ENCODE peak calls at places on chromosomes 2 and 18, in four cellular contexts. D is A549, L is HepG2, X is K562. W is an unnamed sample.
A peak's percentile ranks its signal among the peaks of the same experiment; 100 is the strongest.

GRCh38 chr2:180385601-180386201 is 378.6 kb upstream of the CWC22 start:
- DNase-seq in X (no peak), L (no peak), D (no peak), W (no peak)

GRCh38 chr2:134985061-134985460 is 62.2 kb downstream of the MAP3K19 start:
- DNase-seq in D (no peak), L (no peak), X (no peak), W (no peak)

GRCh38 chr2:9775999-9776685 is 67.1 kb upstream of the TAF1B start:
- DNase-seq in D (no peak), L (no peak), X (no peak), W (no peak)

GRCh38 chr18:2610549-2610948 is 39.2 kb downstream of the NDC80 start:
- DNase-seq in X (no peak), L (no peak), D (no peak), W (no peak)

GRCh38 chr18:39448942-39449341 is 1883.3 kb upstream of the CELF4 start:
- DNase-seq in D (no peak), L (no peak), X (no peak), W (no peak)

GRCh38 chr18:43934322-43935050 is 657.2 kb upstream of the SYT4 start:
- DNase-seq in D (no peak), L (no peak), X (no peak), W (no peak)

GRCh38 chr2:220703279-220703678 is 868.8 kb downstream of the EPHA4 start:
- DNase-seq in X (no peak), L (no peak), D (no peak), W (no peak)

GRCh38 chr2:65630643-65631042 is 198.2 kb upstream of the SPRED2 start:
- DNase-seq in D (no peak), L (no peak), X (peak; percentile 14), W (no peak)

GRCh38 chr2:107235491-107236254 is 349.7 kb upstream of the ST6GAL2 start:
- DNase-seq in D (no peak), L (no peak), X (no peak), W (no peak)

GRCh38 chr18:77086656-77087390 is 45.8 kb downstream of the MBP start:
- DNase-seq in D (no peak), X (no peak), L (no peak), W (no peak)

GRCh38 chr2:221133941-221134340 is 438.2 kb downstream of the EPHA4 start:
- DNase-seq in D (no peak), L (no peak), X (no peak), W (no peak)

GRCh38 chr2:234571620-234572407 is 74.9 kb upstream of the ARL4C start:
- DNase-seq in D (no peak), X (no peak), L (no peak), W (no peak)

GRCh38 chr2:54597153-54597827 is 126.2 kb upstream of the EML6 start:
- DNase-seq in D (no peak), X (no peak), L (no peak), W (no peak)

GRCh38 chr2:239246723-239247122 is 154.1 kb downstream of the HDAC4 start:
- DNase-seq in D (no peak), L (no peak), X (no peak), W (no peak)

GRCh38 chr18:75010260-75010659 is 198.7 kb downstream of the PTGR3 start:
- DNase-seq in D (no peak), X (no peak), L (no peak), W (no peak)

GRCh38 chr2:88666576-88666975 is 24.9 kb upstream of the RPIA start:
- DNase-seq in D (no peak), L (peak; percentile 55), X (no peak), W (no peak)

GRCh38 chr2:62333961-62334360 is 138.0 kb downstream of the B3GNT2 start:
- DNase-seq in L (no peak), X (no peak), D (no peak), W (no peak)

GRCh38 chr2:196205891-196206408 is 34.6 kb upstream of the STK17B start:
- DNase-seq in D (no peak), L (no peak), X (no peak), W (no peak)

GRCh38 chr18:79156330-79156729 is 87.1 kb downstream of the ATP9B start:
- DNase-seq in D (no peak), X (no peak), L (no peak), W (no peak)

GRCh38 chr2:96945011-96945410 is 41.4 kb downstream of the FAM178B start:
- DNase-seq in X (no peak), L (no peak), D (no peak), W (no peak)

GRCh38 chr2:227942021-227942420 is 70.6 kb downstream of the DAW1 start:
- DNase-seq in L (no peak), D (no peak), X (no peak), W (no peak)

GRCh38 chr2:190829642-190830041 is 51.0 kb upstream of the GLS start:
- DNase-seq in X (no peak), D (no peak), L (no peak), W (no peak)

GRCh38 chr2:216520156-216520555 is 21.5 kb downstream of the RPL37A start:
- DNase-seq in X (no peak), L (no peak), D (no peak), W (no peak)

GRCh38 chr2:128782411-128783192 is 463.9 kb upstream of the HS6ST1 start:
- DNase-seq in D (no peak), L (no peak), X (no peak), W (no peak)

GRCh38 chr2:238130696-238131628 is 7.5 kb upstream of the KLHL30 start:
- DNase-seq in D (no peak), X (no peak), L (no peak), W (no peak)

GRCh38 chr2:217756375-217757107 is 246.3 kb downstream of the TNS1 start:
- DNase-seq in D (peak; percentile 60), X (peak; percentile 55), L (peak; percentile 29), W (no peak)

GRCh38 chr18:26480897-26481795 is 67.2 kb downstream of the KCTD1 start:
- DNase-seq in D (peak; percentile 68), X (no peak), L (peak; percentile 5), W (no peak)

GRCh38 chr2:227115761-227116160 is 48.2 kb downstream of the COL4A4 start:
- DNase-seq in D (no peak), L (no peak), X (no peak), W (no peak)

GRCh38 chr18:54739476-54739875 is 88.8 kb upstream of the RAB27B start:
- DNase-seq in D (no peak), L (no peak), X (no peak), W (no peak)

GRCh38 chr2:158414538-158414937 is 42.0 kb downstream of the CCDC148 start:
- DNase-seq in D (no peak), X (no peak), L (no peak), W (no peak)

GRCh38 chr2:197293252-197294007 is 17.1 kb downstream of the ANKRD44 start:
- DNase-seq in D (no peak), L (no peak), X (no peak), W (no peak)

GRCh38 chr2:144324446-144325045 is 195.4 kb downstream of the ZEB2 start:
- DNase-seq in D (no peak), X (no peak), L (no peak), W (no peak)

GRCh38 chr2:132415256-132416079 is 1.1 kb upstream of the GPR39 start:
- DNase-seq in L (no peak), D (peak; percentile 21), X (no peak), W (no peak)

GRCh38 chr2:128879161-128879560 is 560.5 kb upstream of the HS6ST1 start:
- DNase-seq in X (no peak), D (no peak), L (no peak), W (no peak)

GRCh38 chr18:12314586-12315305 is 6.7 kb downstream of the TUBB6 start:
- DNase-seq in L (no peak), X (no peak), D (no peak), W (no peak)

GRCh38 chr2:126698991-126699390 is 43.0 kb downstream of the GYPC start:
- DNase-seq in L (no peak), D (no peak), X (no peak), W (no peak)

GRCh38 chr2:231134910-231135650 is 10.2 kb upstream of the HTR2B start:
- DNase-seq in D (no peak), X (no peak), L (no peak), W (no peak)

GRCh38 chr2:231133365-231134114 is 8.7 kb upstream of the HTR2B start:
- DNase-seq in L (peak; percentile 27), D (no peak), X (no peak), W (no peak)

DNA sequence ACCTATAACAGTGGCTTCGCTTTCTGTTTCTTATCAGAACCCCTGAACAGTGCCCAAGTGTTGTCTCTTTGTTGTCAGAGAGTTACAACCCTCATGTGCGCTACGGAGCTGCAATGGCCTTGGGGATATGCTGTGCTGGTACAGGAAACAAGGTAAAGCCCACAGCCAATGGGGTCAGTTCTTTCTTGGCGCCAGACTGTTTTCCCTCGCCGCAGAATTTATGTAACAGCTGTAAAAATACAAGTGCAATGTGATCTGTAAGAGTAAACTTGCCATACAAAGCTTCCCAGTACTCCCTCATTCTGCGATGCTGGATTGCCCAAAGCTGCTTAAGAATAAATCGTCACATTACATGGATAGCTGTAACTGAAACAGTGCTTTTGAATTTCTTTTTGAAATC is 13.9 kb upstream of the HTR2B start:
- DNase-seq in X (no peak), D (no peak), L (no peak), W (no peak)
- TF ChIP-seq REST in X (no peak), D (no peak), L (no peak), W (no peak)

GRCh38 chr2:165902929-165903328 is 50.6 kb downstream of the TTC21B start:
- DNase-seq in L (peak; percentile 27), D (no peak), X (no peak), W (no peak)
- TF ChIP-seq HDAC2 in L (no peak), D (no peak), X (no peak), W (no peak)

GRCh38 chr2:211990335-211990734 is 548.3 kb downstream of the ERBB4 start:
- DNase-seq in X (no peak), D (no peak), L (no peak), W (no peak)
- TF ChIP-seq REST in X (no peak), D (no peak), L (no peak), W (no peak)

GRCh38 chr2:173751245-173751975 is 213.8 kb downstream of the SP3 start:
- DNase-seq in L (no peak), X (no peak), D (no peak), W (no peak)

GRCh38 chr2:173750831-173751230 is 214.3 kb downstream of the SP3 start:
- DNase-seq in L (no peak), X (no peak), D (no peak), W (no peak)

GRCh38 chr2:173750332-173750731 is 214.8 kb downstream of the SP3 start:
- DNase-seq in X (no peak), L (no peak), D (no peak), W (no peak)

GRCh38 chr2:173753441-173753840 is 211.7 kb downstream of the SP3 start:
- DNase-seq in L (no peak), D (no peak), X (no peak), W (no peak)

GRCh38 chr2:173752152-173752551 is 213.0 kb downstream of the SP3 start:
- DNase-seq in X (no peak), D (no peak), L (no peak), W (no peak)
- TF ChIP-seq HDAC2 in X (no peak), D (no peak), L (no peak), W (no peak)

GRCh38 chr18:41585512-41585911 is 369.5 kb upstream of the PIK3C3 start:
- DNase-seq in L (no peak), D (no peak), X (no peak), W (no peak)
- TF ChIP-seq REST in L (no peak), D (no peak), X (no peak), W (no peak)

GRCh38 chr18:37483984-37484892 is 81.4 kb downstream of the CELF4 start:
- DNase-seq in D (no peak), L (no peak), X (no peak), W (no peak)
- TF ChIP-seq HDAC2 in D (no peak), L (no peak), X (no peak), W (no peak)

W was measured in GM12878.